ENCODE peak calls at places on chromosomes 5 and 9, in eight cellular contexts. R, P, H, A, Q, L, E and D are unnamed samples.

GRCh38 chr5:173714551-173715428 is 98.3 kb upstream of the BOD1 start:
- DNase-seq in R (no peak), P (peak; percentile 66), E (no peak), Q (no peak), L (no peak), H (no peak), A (no peak), D (no peak)

GRCh38 chr5:60649288-60649917 is 50.6 kb downstream of the DEPDC1B start:
- DNase-seq in P (no peak), R (no peak), A (no peak), L (no peak), Q (no peak), H (no peak), E (no peak), D (no peak)

GRCh38 chr9:123997665-123998277 is 13.8 kb upstream of the LHX2 start:
- DNase-seq in E (no peak), Q (no peak), P (no peak), L (no peak), R (no peak), A (no peak), H (no peak), D (no peak)

GRCh38 chr5:74040811-74041491 is 415.0 kb downstream of the ARHGEF28 start:
- DNase-seq in R (no peak), E (no peak), A (no peak), H (no peak), Q (no peak), L (no peak), P (no peak), D (no peak)

GRCh38 chr5:172102913-172103629 is 85.0 kb downstream of the STK10 start:
- DNase-seq in R (no peak), H (peak; percentile 67), A (no peak), E (no peak), Q (peak; percentile 28), P (peak; percentile 80), L (no peak), D (no peak)

GRCh38 chr9:124220551-124221451 is 36.9 kb upstream of the NEK6 start:
- DNase-seq in R (no peak), L (no peak), Q (no peak), P (no peak), E (no peak), A (no peak), H (peak; percentile 82), D (no peak)

GRCh38 chr9:98329281-98329680 is 73.8 kb upstream of the TBC1D2 start:
- DNase-seq in A (no peak), E (no peak), H (no peak), P (no peak), Q (no peak), L (no peak), R (no peak), D (no peak)

GRCh38 chr5:124808842-124809268 is 62.4 kb upstream of the ZNF608 start:
- DNase-seq in E (no peak), R (no peak), L (no peak), Q (no peak), P (no peak), H (no peak), A (no peak), D (no peak)

GRCh38 chr9:72422214-72422613 is 57.2 kb upstream of the ZFAND5 start:
- DNase-seq in H (no peak), A (no peak), P (no peak), Q (no peak), L (no peak), R (no peak), E (no peak), D (no peak)

GRCh38 chr5:80865547-80865946 is 94.6 kb upstream of the RASGRF2 start:
- DNase-seq in E (no peak), H (no peak), Q (no peak), L (no peak), R (no peak), A (no peak), P (no peak), D (no peak)

GRCh38 chr9:116860509-116861120 is 173.5 kb downstream of the TRIM32 start:
- DNase-seq in L (no peak), Q (peak; percentile 2), A (no peak), H (peak; percentile 70), E (no peak), P (peak; percentile 47), R (peak; percentile 5), D (no peak)

GRCh38 chr5:36950586-36951457 is 74.3 kb downstream of the NIPBL start:
- DNase-seq in P (no peak), E (no peak), L (no peak), R (no peak), A (no peak), H (no peak), Q (no peak), D (no peak)

GRCh38 chr5:145824040-145824439 is 11.1 kb downstream of the PRELID2 start:
- DNase-seq in A (no peak), Q (no peak), R (no peak), L (no peak), E (no peak), P (no peak), H (no peak), D (no peak)

GRCh38 chr5:77777281-77777892 is 1.2 kb upstream of the TBCA start:
- DNase-seq in R (no peak), L (no peak), E (no peak), P (no peak), Q (no peak), A (no peak), H (no peak), D (no peak)

GRCh38 chr5:6638236-6638635 is 5.0 kb downstream of the SRD5A1 start:
- DNase-seq in P (no peak), H (no peak), A (no peak), L (no peak), R (no peak), Q (no peak), E (no peak), D (no peak)

GRCh38 chr5:58787982-58788381 is 205.1 kb downstream of the RAB3C start:
- DNase-seq in R (no peak), E (no peak), A (no peak), Q (no peak), P (no peak), L (no peak), H (no peak), D (no peak)

GRCh38 chr5:107472620-107473064 is 198.1 kb downstream of the EFNA5 start:
- DNase-seq in E (no peak), H (no peak), Q (no peak), P (no peak), L (no peak), R (no peak), A (no peak), D (no peak)

GRCh38 chr5:131277415-131277814 is 13.6 kb downstream of the CDC42SE2 start:
- DNase-seq in H (no peak), L (no peak), A (no peak), E (no peak), R (no peak), Q (no peak), P (no peak), D (no peak)

GRCh38 chr9:117403403-117403811 is 11.4 kb downstream of the ASTN2 start:
- DNase-seq in A (no peak), Q (no peak), H (no peak), P (no peak), E (no peak), L (no peak), R (peak; percentile 32), D (no peak)